ENCODE peak calls at places on chromosomes 3 and 15, in four cellular contexts. V, A, W and E are unnamed samples. For H3K4me1, the result is how much of the 10 kb centered on the place peaks cover.

GRCh38 chr15:26295331-26295730 is 432.2 kb upstream of the ATP10A start:
- DNase-seq in V (no peak), A (no peak), W (no peak), E (no peak)

GRCh38 chr3:171831936-171832335 is 11.2 kb upstream of the TMEM212 start:
- DNase-seq in V (no peak), A (no peak), W (no peak), E (no peak)

GRCh38 chr3:172317984-172318383 is 130.3 kb downstream of the GHSR start:
- DNase-seq in V (no peak), A (peak), W (peak), E (no peak)

GRCh38 chr3:129553771-129554170 is 10.8 kb downstream of the H1-8 start:
- DNase-seq in V (peak), A (no peak), W (no peak), E (no peak)

GRCh38 chr15:45606841-45607240 is 19.7 kb downstream of the BLOC1S6 start:
- DNase-seq in V (peak), A (no peak), W (no peak), E (no peak)

GRCh38 chr3:197730200-197730599 is 6.5 kb downstream of the RUBCN start:
- DNase-seq in V (no peak), A (no peak), W (peak), E (no peak)

GRCh38 chr15:64163662-64164362 is 990 bp upstream of the PPIB start:
- DNase-seq in V (peak), A (no peak), W (peak), E (no peak)

GRCh38 chr15:27601239-27601942 is 497.7 kb downstream of the OCA2 start:
- DNase-seq in V (no peak), A (no peak), W (peak), E (peak)

GRCh38 chr3:27659279-27660021 is 62.7 kb downstream of the EOMES start:
- DNase-seq in V (peak), A (peak), W (peak), E (peak)

GRCh38 chr3:13647314-13648059 is 98.6 kb downstream of the FBLN2 start:
- DNase-seq in V (no peak), A (no peak), W (no peak), E (peak)

GRCh38 chr15:53962646-53963561 is 15.3 kb upstream of the UNC13C start:
- DNase-seq in V (peak), A (peak), W (peak), E (peak)

GRCh38 chr3:102224171-102224570 is 210.6 kb upstream of the ZPLD1 start:
- DNase-seq in V (peak), A (peak), W (no peak), E (no peak)

GRCh38 chr15:83398591-83398990 is 48.5 kb upstream of the SH3GL3 start:
- DNase-seq in V (no peak), A (no peak), W (no peak), E (no peak)

GRCh38 chr15:83396071-83396470 is 51.1 kb upstream of the SH3GL3 start:
- DNase-seq in V (no peak), A (no peak), W (peak), E (no peak)
- H3K4me2 ChIP-seq in V (no peak), A (no peak), W (no peak), E (no peak)

DNA sequence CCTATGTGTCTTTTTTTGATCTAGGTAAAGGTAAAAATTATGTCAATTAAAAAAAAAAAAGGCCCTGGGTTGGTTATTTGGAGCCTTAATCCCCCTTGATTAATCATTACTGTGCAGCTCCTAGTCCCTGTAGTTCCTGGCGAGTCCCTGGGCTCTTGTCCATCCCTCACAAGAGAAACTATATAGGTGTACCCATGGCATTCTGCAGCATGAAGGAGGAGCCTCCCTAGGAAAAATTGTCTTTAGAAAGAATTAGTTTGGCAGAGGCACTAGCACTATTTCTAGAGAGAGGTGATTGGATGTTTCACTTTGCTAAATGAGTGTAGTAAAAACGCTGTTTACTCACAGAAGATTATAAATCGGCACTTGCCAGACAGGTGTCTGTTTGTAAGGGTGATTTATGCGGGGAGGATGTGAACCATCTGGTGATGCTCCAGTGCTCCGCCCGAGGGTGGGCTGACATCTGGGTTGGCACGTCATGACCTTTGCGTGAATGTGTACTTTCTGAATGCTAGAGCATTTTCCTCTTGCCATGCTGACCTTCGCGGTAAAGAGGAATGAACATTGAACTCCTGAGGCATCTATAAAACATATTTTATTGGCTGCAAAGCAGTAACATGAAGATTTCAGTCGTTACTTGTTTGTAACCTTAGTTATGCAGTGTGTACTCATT is 12.6 kb downstream of the PLCL2 start:
- DNase-seq in V (no peak), A (peak), W (no peak), E (no peak)
- H3K4me1 ChIP-seq in V (under half), A (under half), W (under half), E (under half)

DNA sequence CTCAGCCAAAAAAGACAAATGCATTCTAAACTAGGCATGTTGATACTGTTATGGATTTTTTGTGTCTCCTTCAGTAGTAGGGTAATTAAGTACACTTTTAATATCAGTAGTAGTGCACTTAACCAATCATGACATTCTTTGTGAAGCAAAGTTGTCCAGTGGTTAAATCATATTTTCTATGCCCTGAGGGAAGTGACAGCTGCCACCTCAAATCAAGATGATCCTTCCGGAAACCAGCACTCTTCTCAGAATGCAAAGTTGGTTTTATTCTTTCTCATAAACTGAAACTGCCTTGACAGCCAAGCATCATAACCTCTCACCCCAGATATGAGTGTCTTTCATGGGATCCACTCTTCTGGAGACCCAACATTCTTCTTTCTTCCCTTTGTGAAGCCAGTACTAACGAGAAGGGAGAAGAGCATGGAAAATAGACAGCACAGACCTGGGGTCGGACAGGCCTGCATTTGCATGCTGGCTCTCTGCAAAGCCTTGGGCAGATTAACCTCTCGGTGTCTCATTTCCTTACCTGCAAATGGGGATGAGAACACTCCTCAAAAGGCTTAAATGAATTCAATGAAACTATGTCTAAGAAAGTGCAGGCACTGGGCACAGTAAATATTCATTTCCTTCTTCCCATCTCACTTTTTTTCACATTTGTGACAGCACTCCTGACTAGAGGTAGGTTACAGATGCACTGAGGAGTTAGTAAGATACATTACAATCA is 13.2 kb downstream of the AAGAB start:
- DNase-seq in V (peak), A (no peak), W (peak), E (no peak)
- H3K4me2 ChIP-seq in V (peak), A (no peak), W (no peak), E (no peak)

GRCh38 chr3:150426292-150426691 is 18.2 kb downstream of the TSC22D2 start:
- DNase-seq in V (no peak), A (no peak), W (no peak), E (no peak)
- H3K4me1 ChIP-seq in V (under half), A (under half), W (under half), E (under half)

GRCh38 chr15:60420322-60420721 is 22.5 kb upstream of the ANXA2 start:
- DNase-seq in V (no peak), A (no peak), W (no peak), E (no peak)

GRCh38 chr15:60419752-60420151 is 22.0 kb upstream of the ANXA2 start:
- DNase-seq in V (no peak), A (no peak), W (no peak), E (no peak)

GRCh38 chr15:60423540-60423939 is 25.8 kb upstream of the ANXA2 start:
- DNase-seq in V (no peak), A (no peak), W (peak), E (no peak)

GRCh38 chr15:60424006-60424405 is 26.2 kb upstream of the ANXA2 start:
- DNase-seq in V (no peak), A (no peak), W (no peak), E (no peak)

DNA sequence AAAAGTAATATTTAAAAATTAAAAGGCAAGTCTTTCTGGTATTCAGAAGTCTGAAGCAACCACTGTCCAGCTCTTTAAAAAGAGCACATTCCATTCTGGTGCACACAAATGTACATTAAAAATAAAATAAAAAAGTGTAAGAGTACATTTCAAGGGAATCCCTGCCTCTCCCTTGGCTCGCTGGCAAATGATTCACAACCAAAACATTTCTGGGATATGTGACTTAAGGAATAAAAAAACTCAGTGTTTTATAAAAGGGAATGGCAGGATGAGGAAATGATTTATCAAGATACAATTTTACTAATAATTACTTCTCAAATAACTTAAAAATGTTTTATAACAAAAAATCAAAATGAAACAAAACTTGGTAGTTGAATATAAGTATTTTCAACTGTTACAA is 23.8 kb upstream of the ANXA2 start:
- DNase-seq in V (no peak), A (no peak), W (no peak), E (no peak)
- H3K4me2 ChIP-seq in V (no peak), A (peak), W (no peak), E (no peak)

DNA sequence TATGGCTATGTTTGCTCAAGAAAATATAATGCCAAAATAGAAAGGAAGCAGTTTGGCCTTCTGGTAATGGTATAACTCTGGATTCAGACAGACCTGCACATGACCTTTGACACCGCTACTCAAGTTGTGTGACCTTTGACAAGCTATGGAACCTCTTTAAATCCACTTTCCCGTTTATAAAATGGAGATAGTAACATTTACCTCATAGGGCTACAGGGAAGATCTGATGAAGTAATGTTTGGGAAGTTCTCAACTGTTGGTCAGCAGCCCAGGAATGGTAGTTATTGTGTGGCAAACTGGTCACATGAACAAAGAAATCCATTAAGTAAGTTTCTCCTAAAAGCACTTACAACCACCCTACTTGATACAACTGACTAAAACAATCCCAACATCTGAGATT is 95.1 kb upstream of the PHLDB2 start:
- DNase-seq in V (no peak), A (no peak), W (no peak), E (no peak)
- H3K4me1 ChIP-seq in V (half or more), A (under half), W (under half), E (under half)

GRCh38 chr3:50231581-50231980 is 4.4 kb upstream of the GNAI2 start:
- DNase-seq in V (no peak), A (no peak), W (no peak), E (no peak)

GRCh38 chr3:50227390-50228183 is 8.4 kb upstream of the GNAI2 start:
- DNase-seq in V (peak), A (peak), W (peak), E (peak)

GRCh38 chr3:50230833-50231125 is 5.2 kb upstream of the GNAI2 start:
- DNase-seq in V (no peak), A (no peak), W (no peak), E (no peak)

GRCh38 chr3:50229490-50229889 is 6.5 kb upstream of the GNAI2 start:
- DNase-seq in V (no peak), A (no peak), W (no peak), E (no peak)

DNA sequence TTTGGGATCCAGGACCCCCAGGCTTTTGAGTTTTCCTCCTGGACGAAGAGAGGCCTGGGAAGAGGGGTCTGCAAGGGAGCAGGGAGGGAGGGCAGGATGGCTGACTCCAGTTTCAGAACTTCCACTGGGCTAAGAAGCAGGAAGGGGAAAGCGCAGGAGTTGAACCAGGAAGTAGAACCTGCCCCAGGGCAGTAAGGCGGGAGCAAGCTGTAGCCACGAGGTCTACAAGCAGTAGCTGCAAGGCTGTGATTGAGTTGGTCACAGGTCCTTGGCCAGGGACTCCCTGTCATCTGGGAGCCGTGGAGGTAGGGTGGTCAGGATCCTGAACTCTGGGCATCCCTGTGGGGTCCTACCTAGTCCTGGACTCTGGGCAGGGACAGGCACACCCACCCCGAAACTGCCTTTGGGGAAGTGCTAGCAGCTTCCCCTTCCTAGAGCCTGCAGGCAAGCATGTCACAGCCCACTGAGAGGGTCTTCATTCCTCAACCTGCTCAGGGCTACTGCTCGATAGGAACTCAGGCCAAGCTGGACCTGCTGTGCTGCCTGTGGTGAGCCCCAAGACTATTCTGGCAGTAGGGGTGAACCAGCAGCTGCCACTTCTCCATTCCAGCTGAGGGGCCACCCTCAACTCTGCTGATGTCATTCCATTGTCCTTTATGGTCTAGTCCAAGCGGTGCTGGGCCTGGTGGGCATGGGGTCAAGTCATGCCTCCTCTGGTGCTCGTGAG is 5.7 kb upstream of the GNAI2 start:
- DNase-seq in V (peak), A (no peak), W (no peak), E (no peak)
- H3K4me2 ChIP-seq in V (peak), A (no peak), W (no peak), E (no peak)

DNA sequence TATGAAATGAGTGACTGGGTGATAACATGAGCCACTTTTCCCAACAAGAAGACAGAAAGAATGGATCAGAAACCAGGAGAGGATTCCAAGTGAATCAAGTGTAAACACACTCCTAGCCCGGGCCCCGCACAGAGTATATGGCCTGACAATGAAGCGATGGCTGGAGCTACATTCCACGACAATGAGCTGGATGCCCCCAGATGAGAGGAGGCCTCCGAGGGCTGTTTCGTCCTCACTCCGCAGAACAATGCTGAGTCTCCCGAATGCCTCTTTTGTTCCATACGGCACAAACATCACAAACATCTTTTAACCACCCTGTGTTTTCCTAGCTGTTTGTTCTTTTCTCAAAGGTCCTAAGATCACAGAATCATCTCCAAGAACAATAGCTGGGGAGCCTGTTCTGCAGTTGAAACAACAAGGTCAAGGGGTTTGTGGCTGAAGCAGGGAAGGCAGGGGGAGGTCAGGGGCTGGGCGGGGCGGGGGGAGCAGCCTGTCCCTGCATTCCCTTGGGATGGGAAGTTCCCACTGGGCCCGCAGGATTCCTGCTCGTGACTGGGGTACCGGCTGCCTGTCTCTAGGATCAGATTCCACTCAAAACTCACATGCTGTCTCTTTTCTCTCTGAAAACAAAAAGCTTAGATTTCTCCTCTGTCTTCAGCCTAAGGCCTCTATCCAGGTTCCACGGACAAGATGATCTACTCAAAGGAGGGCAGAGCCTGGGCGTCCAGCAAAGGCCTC is 151.3 kb downstream of the XXYLT1 start:
- DNase-seq in V (no peak), A (no peak), W (peak), E (no peak)
- H3K4me1 ChIP-seq in V (under half), A (under half), W (under half), E (under half)